ENCODE peak calls at places on chromosomes 12 and 14, in four cellular contexts. V is kidney epithelial cell, S is fibroblast of mammary gland, H is lower leg skin. W is an unnamed sample.

GRCh38 chr12:47819902-47820630 is at the start of gene HDAC7:
- DNase-seq in V (no peak), S (peak; percentile 77), H (peak; percentile 96), W (no peak)

GRCh38 chr14:75604979-75605825 is 26.8 kb downstream of the FLVCR2 start:
- DNase-seq in V (peak; percentile 18), S (peak; percentile 27), H (no peak), W (no peak)

GRCh38 chr14:102325791-102326345 is 6.3 kb downstream of the ZNF839 start:
- DNase-seq in V (no peak), S (no peak), H (no peak), W (no peak)

GRCh38 chr14:68569546-68569908 is 223.3 kb downstream of the ZFP36L1 start:
- DNase-seq in V (no peak), S (no peak), H (no peak), W (no peak)

GRCh38 chr14:50501642-50502041 is 30.7 kb downstream of the MAP4K5 start:
- DNase-seq in V (peak; percentile 69), S (peak; percentile 66), H (no peak), W (peak; percentile 36)

GRCh38 chr12:38556647-38557046 is 240.1 kb downstream of the ALG10B start:
- DNase-seq in V (no peak), S (no peak), H (no peak), W (no peak)

GRCh38 chr14:51086044-51086443 is 8.9 kb downstream of the TRIM9 start:
- DNase-seq in V (no peak), S (no peak), H (no peak), W (no peak)

GRCh38 chr12:6215932-6216494 is 15.8 kb downstream of the CD9 start:
- DNase-seq in V (peak; percentile 100), S (peak; percentile 59), H (peak; percentile 95), W (peak; percentile 97)

GRCh38 chr14:106872619-106873446 is 1346.5 kb downstream of the TMEM121 start:
- DNase-seq in V (no peak), S (peak; percentile 14), H (peak; percentile 89), W (no peak)

GRCh38 chr14:67527756-67528155 is 5.3 kb upstream of the PLEKHH1 start:
- DNase-seq in V (no peak), S (no peak), H (peak; percentile 70), W (no peak)

GRCh38 chr12:4032906-4033628 is 159.9 kb upstream of the PARP11 start:
- DNase-seq in V (no peak), S (peak; percentile 69), H (no peak), W (no peak)

GRCh38 chr12:80364056-80364455 is 80.0 kb upstream of the PTPRQ start:
- DNase-seq in V (no peak), S (peak; percentile 6), H (no peak), W (no peak)

GRCh38 chr14:61218765-61219164 is 62.4 kb downstream of the TMEM30B start:
- DNase-seq in V (no peak), S (peak; percentile 83), H (peak; percentile 85), W (no peak)

GRCh38 chr12:94663077-94663476 is 12.7 kb upstream of the TMCC3 start:
- DNase-seq in V (no peak), S (no peak), H (no peak), W (no peak)

GRCh38 chr14:48725001-48725734 is 861.0 kb downstream of the RPS29 start:
- DNase-seq in V (no peak), S (no peak), H (no peak), W (no peak)

GRCh38 chr14:76514599-76514998 is 138.7 kb downstream of the ESRRB start:
- DNase-seq in V (no peak), S (peak; percentile 9), H (no peak), W (no peak)

GRCh38 chr12:121144416-121144914 is 11.8 kb downstream of the P2RX7 start:
- DNase-seq in V (no peak), S (peak; percentile 63), H (no peak), W (no peak)

GRCh38 chr12:63150255-63151060 is 543 bp downstream of the AVPR1A start:
- DNase-seq in V (no peak), S (no peak), H (peak; percentile 82), W (no peak)
- H3K4me3 ChIP-seq in V (peak overlapping the region; percentile 32), S (peak overlapping the region; percentile 2), H (peak overlapping the region; percentile 25), W (peak overlapping the region; percentile 38)

GRCh38 chr14:20798318-20798717 is 4.3 kb downstream of the RNASE1 start:
- DNase-seq in V (no peak), S (no peak), H (no peak), W (no peak)
- H3K4me3 ChIP-seq in V (no peak overlapping the region), S (no peak overlapping the region), H (no peak overlapping the region), W (no peak overlapping the region)

GRCh38 chr14:72588521-72588920 is 305.4 kb downstream of the DPF3 start:
- DNase-seq in V (no peak), S (no peak), H (peak; percentile 7), W (no peak)
- H3K4me3 ChIP-seq in V (no peak overlapping the region), S (no peak overlapping the region), H (no peak overlapping the region), W (no peak overlapping the region)

GRCh38 chr12:52691076-52691764 is 11.0 kb upstream of the KRT1 start:
- DNase-seq in V (no peak), S (no peak), H (no peak), W (no peak)
- H3K4me3 ChIP-seq in V (no peak overlapping the region), S (no peak overlapping the region), H (no peak overlapping the region), W (no peak overlapping the region)

DNA sequence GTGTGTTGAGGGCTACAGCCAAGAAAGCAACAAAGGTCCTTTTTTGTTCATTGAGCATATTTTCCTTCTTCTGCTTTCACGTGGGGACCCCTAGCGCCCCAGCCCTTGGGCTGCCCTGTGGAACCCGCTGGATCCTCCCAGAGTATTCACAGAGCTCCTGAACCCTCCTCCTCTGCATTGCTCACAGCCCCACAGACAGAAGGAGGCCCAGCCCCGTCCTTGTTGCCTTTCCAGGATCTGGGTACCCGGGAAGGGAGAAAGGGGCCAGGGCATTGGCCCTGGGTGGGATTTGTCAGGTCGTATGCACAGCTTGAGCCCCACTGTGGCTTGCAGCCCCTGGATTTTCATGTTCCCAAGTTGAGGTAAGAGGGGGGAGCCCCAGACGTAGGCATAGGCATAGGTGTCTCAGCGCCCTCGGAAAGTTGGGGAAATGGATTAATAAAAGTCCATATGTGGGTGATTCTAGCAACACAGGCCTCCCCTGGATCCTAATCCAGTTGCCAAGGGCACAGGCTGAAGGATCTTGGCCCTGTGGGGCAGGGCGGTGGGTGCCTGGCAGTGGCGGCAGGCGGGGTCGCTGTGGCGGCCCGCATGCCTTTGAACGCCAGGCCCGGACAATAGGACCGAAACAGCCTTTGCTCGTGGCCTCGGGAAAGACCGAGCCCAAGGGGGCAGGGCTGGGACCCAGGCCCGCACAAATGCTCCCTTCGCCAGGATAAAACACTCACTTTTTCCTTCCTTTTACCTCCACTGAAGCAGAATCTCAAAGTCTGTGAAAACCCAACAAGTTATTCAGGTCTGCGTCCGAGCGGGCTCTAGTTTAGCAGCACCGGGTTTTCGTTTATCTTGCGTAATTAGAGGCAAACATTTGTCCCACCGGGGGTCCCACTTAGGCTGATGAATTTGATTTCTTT is 3.0 kb upstream of the HOXC10 start:
- DNase-seq in V (no peak), S (no peak), H (no peak), W (no peak)
- H3K4me3 ChIP-seq in V (peak overlapping the region; percentile 28), S (no peak overlapping the region), H (peak overlapping the region; percentile 10), W (no peak overlapping the region)

GRCh38 chr12:111773801-111774551 is 7.2 kb downstream of the ALDH2 start:
- DNase-seq in V (peak; percentile 78), S (peak; percentile 93), H (peak; percentile 96), W (peak; percentile 69)

GRCh38 chr12:111767362-111768158 is 827 bp downstream of the ALDH2 start:
- DNase-seq in V (no peak), S (peak; percentile 65), H (no peak), W (no peak)

GRCh38 chr12:111766608-111767361 is at the start of gene ALDH2:
- DNase-seq in V (no peak), S (no peak), H (peak; percentile 94), W (no peak)

GRCh38 chr12:111768159-111768895 is 1.6 kb downstream of the ALDH2 start:
- DNase-seq in V (no peak), S (no peak), H (no peak), W (no peak)

GRCh38 chr12:111769599-111769998 is 2.9 kb downstream of the ALDH2 start:
- DNase-seq in V (no peak), S (no peak), H (no peak), W (no peak)
- H3K4me3 ChIP-seq in V (no peak overlapping the region), S (no peak overlapping the region), H (no peak overlapping the region), W (no peak overlapping the region)

GRCh38 chr12:64383675-64384074 is 6.9 kb downstream of the C12orf56 start:
- DNase-seq in V (no peak), S (peak; percentile 19), H (no peak), W (no peak)
- H3K4me3 ChIP-seq in V (no peak overlapping the region), S (no peak overlapping the region), H (no peak overlapping the region), W (no peak overlapping the region)

GRCh38 chr12:67879937-67880336 is 109.3 kb upstream of the IFNG-AS1 start:
- DNase-seq in V (no peak), S (no peak), H (no peak), W (no peak)

GRCh38 chr12:67881565-67881964 is 107.7 kb upstream of the IFNG-AS1 start:
- DNase-seq in V (no peak), S (no peak), H (no peak), W (no peak)

GRCh38 chr12:67887065-67887464 is 102.2 kb upstream of the IFNG-AS1 start:
- DNase-seq in V (no peak), S (no peak), H (no peak), W (no peak)

GRCh38 chr12:67885370-67886169 is 103.7 kb upstream of the IFNG-AS1 start:
- DNase-seq in V (peak; percentile 26), S (no peak), H (no peak), W (peak; percentile 30)

DNA sequence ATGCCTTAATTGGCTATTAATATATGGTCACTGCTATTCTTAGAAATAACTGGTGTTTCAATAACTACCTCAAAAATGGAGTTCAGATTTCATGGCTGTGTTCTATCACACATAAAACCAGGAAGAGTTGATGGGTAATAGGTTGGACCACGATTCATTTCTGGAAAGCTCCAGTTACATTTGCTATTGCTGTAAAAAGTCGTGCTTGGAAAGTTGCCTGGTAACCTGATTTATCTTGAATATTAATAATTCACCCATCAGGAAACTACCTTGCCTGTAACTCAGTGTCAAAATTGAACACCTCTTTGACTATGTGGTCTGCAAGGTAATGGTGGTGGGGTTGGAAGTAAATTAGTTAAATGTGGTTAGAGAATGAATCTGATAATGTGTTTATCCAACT is 104.7 kb upstream of the IFNG-AS1 start:
- DNase-seq in V (no peak), S (no peak), H (no peak), W (no peak)
- H3K4me3 ChIP-seq in V (no peak overlapping the region), S (no peak overlapping the region), H (no peak overlapping the region), W (no peak overlapping the region)

GRCh38 chr12:101920906-101921305 is 43.5 kb downstream of the DRAM1 start:
- DNase-seq in V (no peak), S (no peak), H (no peak), W (no peak)
- H3K4me3 ChIP-seq in V (no peak overlapping the region), S (no peak overlapping the region), H (no peak overlapping the region), W (no peak overlapping the region)